ENCODE peak calls at places on chromosomes 6 and 20, in nine cellular contexts. R, I, N, G, D, T, P, M and Y are unnamed samples.
A peak's percentile ranks its signal among the peaks of the same experiment; 100 is the strongest.

GRCh38 chr6:168778201-168778600 is 337.2 kb downstream of the SMOC2 start:
- DNase-seq in R (peak; percentile 33), I (no peak), N (no peak), G (no peak), D (no peak), T (no peak), P (peak; percentile 18), M (no peak), Y (no peak)

GRCh38 chr6:25202505-25202904 is 76.7 kb upstream of the CARMIL1 start:
- DNase-seq in R (no peak), I (no peak), N (no peak), G (peak; percentile 68), D (peak; percentile 80), T (no peak), P (no peak), M (no peak), Y (no peak)

GRCh38 chr6:74447013-74447412 is 751.0 kb downstream of the CD109 start:
- DNase-seq in R (no peak), I (no peak), N (peak; percentile 6), G (peak; percentile 55), D (peak; percentile 25), T (no peak), P (no peak), M (no peak), Y (no peak)

GRCh38 chr6:16184129-16184528 is 54.3 kb upstream of the GMPR start:
- DNase-seq in R (no peak), I (no peak), N (no peak), G (peak; percentile 39), D (no peak), T (peak; percentile 87), P (no peak), M (no peak), Y (peak; percentile 48)

GRCh38 chr20:42155586-42155985 is 537.4 kb upstream of the CHD6 start:
- DNase-seq in R (no peak), I (no peak), N (no peak), G (no peak), D (no peak), T (no peak), P (no peak), M (no peak), Y (no peak)

GRCh38 chr6:110537208-110538123 is 61.1 kb upstream of the SLC22A16 start:
- DNase-seq in R (no peak), I (no peak), N (peak; percentile 84), G (peak; percentile 97), D (peak; percentile 96), T (no peak), P (no peak), M (no peak), Y (no peak)

GRCh38 chr6:159190460-159190859 is 21.3 kb downstream of the FNDC1 start:
- DNase-seq in R (no peak), I (no peak), N (no peak), G (no peak), D (no peak), T (no peak), P (no peak), M (no peak), Y (no peak)

GRCh38 chr6:121584591-121585369 is 149.3 kb downstream of the GJA1 start:
- DNase-seq in R (no peak), I (no peak), N (no peak), G (peak; percentile 79), D (peak; percentile 70), T (no peak), P (no peak), M (no peak), Y (no peak)

GRCh38 chr6:69097948-69098347 is 462.9 kb downstream of the ADGRB3 start:
- DNase-seq in R (no peak), I (no peak), N (no peak), G (no peak), D (no peak), T (no peak), P (no peak), M (no peak), Y (no peak)

GRCh38 chr6:121309768-121310473 is 24.4 kb downstream of the TBC1D32 start:
- DNase-seq in R (no peak), I (no peak), N (no peak), G (peak; percentile 88), D (peak; percentile 62), T (no peak), P (no peak), M (no peak), Y (no peak)

GRCh38 chr6:19052219-19052618 is 665.1 kb downstream of the RNF144B start:
- DNase-seq in R (no peak), I (no peak), N (no peak), G (peak; percentile 58), D (peak; percentile 44), T (no peak), P (no peak), M (no peak), Y (no peak)

GRCh38 chr6:83867527-83868161 is 8.2 kb downstream of the CYB5R4 start:
- DNase-seq in R (no peak), I (no peak), N (peak; percentile 83), G (peak; percentile 98), D (peak; percentile 89), T (peak; percentile 27), P (no peak), M (no peak), Y (no peak)

GRCh38 chr20:47720636-47721427 is 64.4 kb downstream of the SULF2 start:
- DNase-seq in R (no peak), I (no peak), N (peak; percentile 55), G (peak; percentile 37), D (peak; percentile 28), T (no peak), P (no peak), M (no peak), Y (no peak)

GRCh38 chr6:167152858-167153257 is 4.9 kb downstream of the GPR31 start:
- DNase-seq in R (no peak), I (no peak), N (no peak), G (no peak), D (no peak), T (no peak), P (no peak), M (no peak), Y (peak; percentile 53)
- H3K4me3 ChIP-seq in R (no peak overlapping the region), I (no peak overlapping the region), N (no peak overlapping the region), G (no peak overlapping the region), D (no peak overlapping the region), T (no peak overlapping the region), P (no peak overlapping the region), M (peak overlapping the region; percentile 35), Y (peak overlapping the region; percentile 42)

GRCh38 chr6:2854394-2854982 is 12.8 kb upstream of the SERPINB1 start:
- DNase-seq in R (no peak), I (no peak), N (no peak), G (peak; percentile 62), D (no peak), T (no peak), P (no peak), M (no peak), Y (no peak)

GRCh38 chr6:2852921-2853322 is 11.3 kb upstream of the SERPINB1 start:
- DNase-seq in R (no peak), I (no peak), N (no peak), G (no peak), D (no peak), T (no peak), P (no peak), M (no peak), Y (no peak)

GRCh38 chr6:2855061-2855519 is 13.4 kb upstream of the SERPINB1 start:
- DNase-seq in R (no peak), I (no peak), N (no peak), G (peak; percentile 68), D (peak; percentile 13), T (no peak), P (no peak), M (no peak), Y (no peak)

GRCh38 chr6:2852514-2852855 is 10.8 kb upstream of the SERPINB1 start:
- DNase-seq in R (no peak), I (no peak), N (no peak), G (no peak), D (no peak), T (no peak), P (no peak), M (no peak), Y (no peak)

GRCh38 chr6:2853766-2854393 is 12.2 kb upstream of the SERPINB1 start:
- DNase-seq in R (no peak), I (no peak), N (no peak), G (peak; percentile 78), D (peak; percentile 82), T (no peak), P (peak; percentile 70), M (peak; percentile 46), Y (no peak)
- TF ChIP-seq CTCF in R (peak; percentile 42), I (peak; percentile 17), N (peak; percentile 16), G (peak; percentile 47), D (peak; percentile 32), T (peak; percentile 6), P (no peak), M (peak; percentile 52), Y (no peak)

GRCh38 chr6:41746068-41746467 is 1.1 kb downstream of the PGC start:
- DNase-seq in R (no peak), I (no peak), N (no peak), G (no peak), D (no peak), T (no peak), P (no peak), M (no peak), Y (no peak)
- H3K4me3 ChIP-seq in R (no peak overlapping the region), I (no peak overlapping the region), N (no peak overlapping the region), G (no peak overlapping the region), D (no peak overlapping the region), T (no peak overlapping the region), P (no peak overlapping the region), M (no peak overlapping the region), Y (no peak overlapping the region)

GRCh38 chr20:20369353-20370086 is 1.6 kb downstream of the INSM1 start:
- DNase-seq in R (no peak), I (no peak), N (no peak), G (no peak), D (no peak), T (peak; percentile 44), P (no peak), M (no peak), Y (no peak)

GRCh38 chr20:20371133-20371532 is 3.2 kb downstream of the INSM1 start:
- DNase-seq in R (no peak), I (no peak), N (no peak), G (no peak), D (no peak), T (no peak), P (no peak), M (no peak), Y (no peak)

GRCh38 chr20:20371681-20372080 is 3.8 kb downstream of the INSM1 start:
- DNase-seq in R (no peak), I (no peak), N (no peak), G (no peak), D (no peak), T (no peak), P (no peak), M (no peak), Y (no peak)

GRCh38 chr20:20368414-20369352 is 779 bp downstream of the INSM1 start:
- DNase-seq in R (no peak), I (no peak), N (no peak), G (no peak), D (no peak), T (peak; percentile 38), P (no peak), M (no peak), Y (no peak)

DNA sequence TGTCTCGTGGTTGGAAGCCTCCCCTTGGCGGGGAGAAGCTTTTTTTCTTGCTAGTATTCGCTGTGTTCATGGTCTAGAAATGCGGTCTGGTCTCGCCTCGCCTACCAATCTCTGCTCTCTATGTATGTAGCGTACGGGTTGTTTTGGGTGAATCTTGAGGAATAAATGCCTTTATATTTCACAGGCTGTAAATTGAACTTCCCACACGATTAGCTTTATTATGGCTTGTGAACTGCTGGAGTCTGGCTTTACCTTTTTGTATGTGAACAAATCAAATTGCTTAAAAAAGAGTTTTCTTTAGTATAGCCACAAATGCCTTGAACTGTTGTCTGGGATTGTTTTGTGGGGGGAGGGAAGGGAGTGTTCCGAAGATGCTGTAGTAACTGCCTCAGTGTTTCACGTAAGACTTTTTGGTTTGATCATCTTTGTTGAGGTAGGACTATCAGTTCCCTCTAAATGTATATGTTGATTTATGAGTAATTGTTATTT is 2.2 kb downstream of the INSM1 start:
- DNase-seq in R (no peak), I (no peak), N (no peak), G (peak; percentile 12), D (no peak), T (no peak), P (no peak), M (no peak), Y (no peak)
- TF ChIP-seq CTCF in R (no peak), I (no peak), N (no peak), G (no peak), D (no peak), T (no peak), P (no peak), M (no peak), Y (no peak)